ENCODE peak calls at places on chromosomes 6 and 20, in four cellular contexts. O is HepG2, B is K562, T is A549. F is an unnamed sample.

GRCh38 chr6:96899019-96899418 is 1.3 kb upstream of the NDUFAF4 start:
- DNase-seq in O (peak), B (no peak), T (peak), F (peak)

GRCh38 chr6:164321297-164321696 is 906.8 kb downstream of the QKI start:
- DNase-seq in O (no peak), B (no peak), T (no peak), F (no peak)

GRCh38 chr6:75044846-75045245 is 161.0 kb downstream of the COL12A1 start:
- DNase-seq in O (no peak), B (no peak), T (no peak), F (no peak)

GRCh38 chr20:5234158-5234557 is 82.6 kb downstream of the PROKR2 start:
- DNase-seq in O (no peak), B (no peak), T (no peak), F (no peak)

GRCh38 chr6:69835414-69836179 is 30.8 kb upstream of the COL19A1 start:
- DNase-seq in O (peak), B (peak), T (peak), F (peak)

GRCh38 chr6:110180228-110181008 is at the start of gene CDC40:
- DNase-seq in O (peak), B (peak), T (no peak), F (no peak)

GRCh38 chr6:2353412-2354137 is 108.2 kb upstream of the GMDS start:
- DNase-seq in O (peak), B (peak), T (peak), F (peak)

GRCh38 chr6:158008894-158009891 is 27.5 kb downstream of the SYNJ2 start:
- DNase-seq in O (no peak), B (no peak), T (no peak), F (peak)

GRCh38 chr6:332671-333070 is 40.4 kb downstream of the DUSP22 start:
- DNase-seq in O (no peak), B (no peak), T (no peak), F (peak)

GRCh38 chr6:75528423-75528822 is 34.8 kb upstream of the FILIP1 start:
- DNase-seq in O (no peak), B (no peak), T (no peak), F (peak)

GRCh38 chr20:9054176-9054575 is 14.7 kb upstream of the PLCB4 start:
- DNase-seq in O (no peak), B (no peak), T (no peak), F (peak)

GRCh38 chr6:71471718-71472117 is 183.1 kb downstream of the OGFRL1 start:
- DNase-seq in O (no peak), B (no peak), T (no peak), F (no peak)

GRCh38 chr6:24332306-24332705 is 25.6 kb downstream of the DCDC2 start:
- DNase-seq in O (peak), B (no peak), T (peak), F (no peak)

GRCh38 chr6:156526081-156526480 is 251.1 kb upstream of the ARID1B start:
- DNase-seq in O (no peak), B (no peak), T (no peak), F (no peak)
- TF ChIP-seq MAZ in O (no peak), B (no peak), T (no peak), F (no peak)

DNA sequence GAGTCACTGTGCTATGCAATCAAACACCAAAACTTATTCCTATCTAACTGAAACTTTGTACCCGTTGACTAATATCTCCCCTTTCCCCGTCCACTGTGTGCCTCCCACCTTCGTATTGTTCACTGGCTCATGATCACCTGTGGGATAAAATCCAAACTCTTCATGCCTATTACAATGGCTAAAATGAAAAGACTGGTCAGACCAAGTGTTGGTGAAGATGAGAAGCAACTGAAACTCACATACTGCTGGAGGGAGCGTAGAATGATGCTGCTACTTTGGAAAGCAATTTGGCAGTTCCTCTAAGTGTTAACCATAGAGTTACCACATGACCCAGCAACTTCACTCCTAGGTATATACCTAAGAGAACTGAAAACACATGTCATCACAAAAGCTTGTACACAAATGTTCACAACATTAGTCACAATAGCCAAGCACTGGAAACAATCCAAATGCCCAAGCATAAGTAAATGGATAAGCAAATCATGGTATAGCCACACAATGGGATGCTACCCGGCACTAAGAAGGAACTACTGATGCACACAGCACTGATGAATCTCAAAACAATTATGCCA is 13.1 kb downstream of the RPS10 start:
- DNase-seq in O (no peak), B (no peak), T (no peak), F (peak)
- TF ChIP-seq MAZ in O (no peak), B (no peak), T (no peak), F (no peak)

GRCh38 chr6:170086639-170087420 is 204.0 kb downstream of the DLL1 start:
- DNase-seq in O (no peak), B (no peak), T (no peak), F (no peak)
- TF ChIP-seq MAZ in O (no peak), B (no peak), T (no peak), F (no peak)

GRCh38 chr20:63099426-63100267 is 92.9 kb upstream of the BHLHE23 start:
- DNase-seq in O (no peak), B (no peak), T (peak), F (no peak)
- TF ChIP-seq MAZ in O (no peak), B (no peak), T (no peak), F (no peak)

DNA sequence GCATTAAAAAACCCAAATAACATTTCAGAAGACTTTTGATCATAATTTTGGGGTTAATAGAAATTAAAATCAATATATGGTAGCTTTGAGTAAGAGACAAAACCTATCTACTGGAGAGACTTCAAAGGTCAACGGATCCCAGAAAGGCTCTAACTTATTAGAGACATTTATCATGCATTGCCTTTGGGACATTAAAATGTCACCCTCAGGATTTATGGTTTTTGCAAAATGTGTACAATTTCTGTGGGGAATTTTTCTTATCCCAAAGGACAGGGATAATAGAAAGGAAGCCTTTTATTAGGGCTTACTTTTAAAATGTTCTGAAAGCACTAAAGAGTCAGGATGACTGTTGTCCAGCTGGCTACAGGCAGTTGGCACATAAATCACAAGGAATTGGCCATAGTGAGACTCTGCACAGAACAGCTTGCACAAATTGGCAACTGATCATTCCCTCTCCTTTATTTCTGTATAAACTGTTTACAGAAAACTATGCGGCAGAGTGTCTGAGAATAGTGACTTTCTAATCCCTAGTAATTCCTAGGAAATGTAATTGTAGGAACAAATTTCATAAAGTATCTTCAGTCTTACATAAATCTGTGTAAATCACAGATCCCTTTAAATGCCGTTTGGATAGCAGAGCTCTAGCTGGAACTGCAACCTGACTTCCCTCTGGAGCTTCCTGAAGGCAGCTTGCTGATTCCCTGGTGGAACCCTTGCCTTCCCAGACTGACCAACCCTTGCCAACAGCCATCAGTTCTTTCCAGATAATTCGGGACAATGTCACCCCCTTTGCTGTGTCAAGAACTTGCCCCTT is 201.1 kb upstream of the PREP start:
- DNase-seq in O (no peak), B (no peak), T (no peak), F (peak)
- TF ChIP-seq MAZ in O (no peak), B (no peak), T (no peak), F (no peak)

DNA sequence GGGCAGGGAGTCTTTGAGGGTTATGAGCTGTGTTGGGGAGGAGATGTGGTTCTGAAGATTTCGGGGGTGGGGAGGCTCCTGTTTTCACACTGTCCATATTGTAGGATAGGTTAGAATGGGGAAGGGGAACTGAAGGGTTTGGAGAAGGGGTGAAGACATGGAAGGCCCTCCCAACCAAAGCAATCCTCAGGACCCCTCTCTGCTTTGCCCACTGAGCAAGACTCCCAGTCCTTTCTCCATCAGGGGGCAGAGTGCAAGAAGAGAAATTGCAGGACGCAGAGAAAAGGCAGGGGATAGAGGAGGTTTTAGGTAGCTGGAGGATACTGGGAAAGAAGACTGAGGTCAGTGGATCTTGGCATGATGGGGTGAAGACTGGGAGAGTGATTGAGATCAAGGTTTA is 3.9 kb downstream of the SYNGAP1 start:
- DNase-seq in O (no peak), B (no peak), T (no peak), F (no peak)
- TF ChIP-seq MAZ in O (no peak), B (no peak), T (no peak), F (no peak)

DNA sequence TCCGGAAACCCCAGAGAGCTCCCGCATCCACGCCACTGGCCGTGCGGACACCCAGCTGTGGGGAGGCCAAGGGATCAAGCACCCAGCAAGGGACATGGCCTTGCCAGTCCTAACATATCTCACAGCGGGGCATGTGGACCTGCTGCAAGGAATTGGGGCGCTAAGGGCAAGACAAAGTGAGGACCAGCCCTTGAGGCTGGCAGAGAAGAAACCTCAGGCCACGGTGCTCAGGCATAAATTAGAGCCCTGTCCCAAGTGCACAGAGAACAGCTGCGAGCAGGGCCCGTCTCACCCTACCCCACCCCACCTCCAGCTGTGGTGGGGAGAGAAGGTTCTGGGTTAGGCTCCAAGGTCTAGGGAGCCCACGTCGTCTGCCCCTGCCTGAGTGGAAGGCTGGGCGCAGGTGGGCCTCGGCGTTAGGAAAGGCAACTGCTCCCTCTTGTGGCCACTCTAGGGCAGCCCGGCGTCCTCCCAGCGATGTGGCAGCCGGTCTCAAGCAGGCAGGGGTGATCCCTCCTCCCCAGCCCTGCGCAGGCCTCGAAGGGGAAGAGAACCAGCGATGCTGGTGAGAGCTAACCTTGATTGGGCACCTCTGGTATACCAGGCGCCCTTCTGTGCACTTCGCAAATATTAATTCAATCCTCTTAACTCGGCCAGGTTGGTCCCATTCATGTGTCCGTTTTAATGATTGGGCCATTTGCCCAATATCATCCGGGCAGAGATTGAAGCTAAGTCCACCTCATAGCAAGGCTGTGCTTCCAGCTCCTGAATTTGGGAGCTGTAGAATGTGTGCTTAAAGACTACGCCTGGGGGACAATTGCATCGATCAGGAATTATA is 235.8 kb downstream of the NFATC2 start:
- DNase-seq in O (peak), B (peak), T (peak), F (peak)
- TF ChIP-seq MAZ in O (peak), B (peak), T (no peak), F (peak)